ENCODE peak calls at places on chromosomes 6 and 20, in four cellular contexts. M, A, Z and L are unnamed samples.

GRCh38 chr6:150813993-150814359 is 51.5 kb upstream of the MTHFD1L start:
- DNase-seq in M (no peak), A (no peak), Z (no peak), L (no peak)

GRCh38 chr6:151763938-151764680 is 43.4 kb upstream of the ESR1 start:
- DNase-seq in M (peak), A (peak), Z (peak), L (peak)

GRCh38 chr6:143884161-143884560 is 19.9 kb downstream of the ZC2HC1B start:
- DNase-seq in M (no peak), A (no peak), Z (no peak), L (no peak)

GRCh38 chr6:22632561-22632960 is 63.2 kb downstream of the HDGFL1 start:
- DNase-seq in M (no peak), A (no peak), Z (no peak), L (no peak)

GRCh38 chr20:33689493-33689892 is 3.3 kb upstream of the E2F1 start:
- DNase-seq in M (no peak), A (no peak), Z (no peak), L (no peak)

GRCh38 chr6:21382821-21383455 is 210.6 kb upstream of the SOX4 start:
- DNase-seq in M (no peak), A (no peak), Z (no peak), L (no peak)

GRCh38 chr6:122996797-122997520 is 924 bp downstream of the CLVS2 start:
- DNase-seq in M (no peak), A (no peak), Z (no peak), L (peak)

GRCh38 chr6:87155920-87156600 is 695 bp downstream of the ZNF292 start:
- DNase-seq in M (peak), A (peak), Z (no peak), L (peak)

GRCh38 chr6:97630592-97630991 is 347.6 kb upstream of the MMS22L start:
- DNase-seq in M (no peak), A (no peak), Z (peak), L (no peak)

GRCh38 chr6:53728570-53729194 is 63.1 kb upstream of the KLHL31 start:
- DNase-seq in M (peak), A (peak), Z (no peak), L (peak)

GRCh38 chr20:21520702-21521595 is 7.1 kb upstream of the NKX2-2 start:
- DNase-seq in M (no peak), A (no peak), Z (no peak), L (no peak)

GRCh38 chr6:149614352-149614751 is 34.2 kb downstream of the KATNA1 start:
- DNase-seq in M (no peak), A (no peak), Z (peak), L (no peak)

GRCh38 chr20:25276533-25277050 is 28.7 kb downstream of the PYGB start:
- DNase-seq in M (no peak), A (no peak), Z (no peak), L (peak)

GRCh38 chr6:108337721-108338120 is 42.9 kb downstream of the AFG1L start:
- DNase-seq in M (no peak), A (no peak), Z (no peak), L (no peak)

GRCh38 chr6:117169781-117170281 is 95.5 kb upstream of the VGLL2 start:
- DNase-seq in M (no peak), A (no peak), Z (peak), L (no peak)

GRCh38 chr6:34196116-34196832 is 40.4 kb upstream of the HMGA1 start:
- DNase-seq in M (peak), A (peak), Z (no peak), L (peak)

GRCh38 chr6:158018851-158019361 is 37.2 kb downstream of the SYNJ2 start:
- DNase-seq in M (no peak), A (no peak), Z (no peak), L (peak)

GRCh38 chr20:42442728-42443127 is 747.0 kb downstream of the PTPRT start:
- DNase-seq in M (no peak), A (no peak), Z (no peak), L (no peak)

GRCh38 chr6:103000686-103001085 is 1607.2 kb downstream of the GRIK2 start:
- DNase-seq in M (no peak), A (no peak), Z (no peak), L (no peak)

GRCh38 chr6:125812394-125813231 is 21.9 kb downstream of the NCOA7 start:
- DNase-seq in M (no peak), A (no peak), Z (no peak), L (no peak)

GRCh38 chr20:25989196-25989595 is 292.5 kb upstream of the ZNF337 start:
- DNase-seq in M (no peak), A (no peak), Z (no peak), L (no peak)

GRCh38 chr20:46367967-46368901 is 38.2 kb downstream of the ELMO2 start:
- DNase-seq in M (no peak), A (no peak), Z (no peak), L (no peak)

GRCh38 chr6:107418118-107418517 is 41.2 kb downstream of the PDSS2 start:
- DNase-seq in M (no peak), A (no peak), Z (no peak), L (no peak)

GRCh38 chr6:154249499-154250298 is 106.9 kb downstream of the IPCEF1 start:
- DNase-seq in M (no peak), A (peak), Z (no peak), L (no peak)

GRCh38 chr6:30981942-30982772 is 1.4 kb upstream of the MUC21 start:
- DNase-seq in M (peak), A (no peak), Z (no peak), L (no peak)

GRCh38 chr20:41049451-41049850 is 20.8 kb downstream of the TOP1 start:
- DNase-seq in M (no peak), A (no peak), Z (no peak), L (no peak)

GRCh38 chr20:41050361-41051019 is 21.9 kb downstream of the TOP1 start:
- DNase-seq in M (no peak), A (no peak), Z (no peak), L (no peak)

GRCh38 chr20:41047279-41047974 is 18.8 kb downstream of the TOP1 start:
- DNase-seq in M (no peak), A (no peak), Z (no peak), L (no peak)

GRCh38 chr20:41047975-41048305 is 19.3 kb downstream of the TOP1 start:
- DNase-seq in M (no peak), A (peak), Z (no peak), L (no peak)

GRCh38 chr20:41048475-41049242 is 20.0 kb downstream of the TOP1 start:
- DNase-seq in M (no peak), A (peak), Z (no peak), L (no peak)
- H3K27ac ChIP-seq in M (peak), A (peak), Z (peak), L (no peak)

DNA sequence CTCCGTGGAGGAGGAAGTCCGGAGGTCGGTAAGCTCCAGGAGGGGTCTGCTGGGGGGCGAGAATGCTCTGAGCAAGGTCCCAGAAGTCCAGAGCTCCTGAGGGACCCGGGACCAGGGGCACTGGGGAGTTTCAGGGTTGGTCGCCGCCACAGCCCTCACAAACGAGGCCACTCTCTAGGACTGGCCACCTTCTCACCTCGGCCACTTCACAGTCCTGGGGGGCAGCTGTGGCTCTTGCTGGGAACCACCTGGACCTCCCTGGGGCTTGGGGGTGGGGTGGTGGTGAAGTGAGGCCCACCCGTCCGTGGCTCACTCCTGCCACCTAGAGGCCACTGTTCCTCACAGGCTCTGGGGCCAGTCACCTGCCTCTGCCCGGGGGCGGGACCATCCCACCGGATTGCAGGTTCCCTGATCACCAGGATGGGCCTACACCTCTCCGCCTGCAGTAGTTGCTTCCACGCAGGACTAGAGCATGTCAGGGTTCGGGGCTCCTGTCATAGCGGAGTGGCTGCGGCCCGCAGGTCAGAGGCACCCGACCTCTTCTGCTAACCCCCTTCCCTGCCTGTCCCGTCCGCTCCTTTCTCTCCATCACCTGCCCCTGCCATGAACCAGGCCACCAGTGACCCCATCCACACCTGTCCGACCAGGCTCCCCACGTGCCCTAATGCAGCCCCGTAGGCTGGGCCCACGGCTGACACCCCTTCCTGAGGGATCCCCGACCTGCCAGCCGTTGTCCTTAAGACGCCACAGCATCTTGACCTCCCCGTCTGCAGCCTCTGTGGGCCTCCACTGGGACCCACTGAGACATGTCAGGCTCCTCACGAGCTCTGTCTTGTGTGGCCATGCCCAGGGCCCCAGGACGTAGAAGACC is 5.1 kb upstream of the TCEA2 start:
- DNase-seq in M (peak), A (peak), Z (no peak), L (peak)
- H3K27ac ChIP-seq in M (no peak), A (peak), Z (no peak), L (no peak)

GRCh38 chr6:3722785-3723184 is 28.7 kb downstream of the PXDC1 start:
- DNase-seq in M (no peak), A (no peak), Z (no peak), L (no peak)

GRCh38 chr6:3723251-3723650 is 28.3 kb downstream of the PXDC1 start:
- DNase-seq in M (no peak), A (no peak), Z (no peak), L (no peak)

GRCh38 chr6:3723966-3724365 is 27.5 kb downstream of the PXDC1 start:
- DNase-seq in M (no peak), A (no peak), Z (no peak), L (no peak)

GRCh38 chr6:3725145-3726015 is 26.1 kb downstream of the PXDC1 start:
- DNase-seq in M (no peak), A (no peak), Z (no peak), L (no peak)

GRCh38 chr6:3724451-3725144 is 26.9 kb downstream of the PXDC1 start:
- DNase-seq in M (no peak), A (no peak), Z (no peak), L (no peak)
- H3K27ac ChIP-seq in M (no peak), A (no peak), Z (no peak), L (no peak)

DNA sequence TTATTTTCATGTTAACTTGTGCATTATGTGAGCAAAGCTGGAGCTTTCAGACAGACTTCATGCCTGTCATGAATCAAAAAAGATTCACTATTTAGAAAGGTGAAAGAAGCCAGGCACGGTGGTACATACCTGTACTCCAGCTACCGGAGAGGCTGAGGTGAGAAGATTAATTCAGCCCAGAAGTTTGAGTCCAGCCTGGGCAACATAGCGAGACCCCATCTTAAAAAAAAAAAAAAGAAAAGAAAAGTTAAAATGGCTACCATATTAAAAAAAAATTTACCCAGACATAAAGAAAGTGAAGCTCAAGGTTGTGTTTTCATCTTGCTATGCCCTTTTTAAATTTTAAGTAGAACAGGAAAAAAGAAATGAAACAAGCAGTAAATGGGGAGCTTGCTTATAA is 889 bp downstream of the CASS4 start:
- DNase-seq in M (no peak), A (no peak), Z (no peak), L (no peak)
- H3K27ac ChIP-seq in M (peak), A (peak), Z (no peak), L (peak)

GRCh38 chr20:49395659-49396058 is 86.8 kb downstream of the KCNB1 start:
- DNase-seq in M (no peak), A (no peak), Z (no peak), L (no peak)
- H3K27ac ChIP-seq in M (no peak), A (no peak), Z (no peak), L (peak)

GRCh38 chr20:433300-433975 is 25.3 kb downstream of the RBCK1 start:
- DNase-seq in M (no peak), A (no peak), Z (no peak), L (no peak)
- H3K27ac ChIP-seq in M (no peak), A (peak), Z (no peak), L (no peak)

GRCh38 chr6:89131599-89131998 is 13.7 kb upstream of the SRSF12 start:
- DNase-seq in M (no peak), A (no peak), Z (no peak), L (no peak)
- H3K27ac ChIP-seq in M (no peak), A (no peak), Z (no peak), L (no peak)

GRCh38 chr6:135985471-135985870 is 134.0 kb downstream of the PDE7B start:
- DNase-seq in M (no peak), A (no peak), Z (no peak), L (no peak)

GRCh38 chr6:135983093-135983492 is 131.6 kb downstream of the PDE7B start:
- DNase-seq in M (no peak), A (no peak), Z (no peak), L (no peak)

GRCh38 chr6:135987226-135987625 is 135.7 kb downstream of the PDE7B start:
- DNase-seq in M (no peak), A (no peak), Z (no peak), L (no peak)

DNA sequence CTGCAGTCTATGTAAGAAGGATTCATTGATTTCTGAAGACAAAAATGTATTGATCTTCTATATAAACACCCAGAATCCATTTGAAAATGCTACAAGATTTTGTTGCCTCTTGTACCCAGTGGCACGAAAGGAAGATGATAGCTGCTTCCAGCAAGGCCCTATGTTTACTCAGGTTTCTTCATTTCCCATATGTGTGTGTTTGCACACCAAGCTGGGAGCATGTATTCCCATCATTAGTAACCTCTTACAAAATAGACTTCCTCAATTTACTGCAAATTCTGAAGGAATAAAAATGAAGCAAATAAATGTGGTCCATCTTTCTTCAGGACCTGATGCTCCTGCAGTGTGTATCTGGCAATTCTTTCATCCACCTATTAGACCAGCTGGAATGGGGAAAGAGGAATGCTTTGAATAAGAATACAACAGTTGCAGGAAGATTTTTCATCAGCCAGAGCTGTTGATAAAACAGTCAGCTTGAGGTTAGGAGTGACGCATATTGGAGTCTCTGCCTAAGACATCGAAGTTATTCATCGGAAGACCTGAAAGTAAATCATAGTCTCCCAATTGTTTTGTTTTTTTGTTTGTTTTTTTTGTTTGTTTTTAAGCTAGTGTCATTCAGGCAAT is 132.3 kb downstream of the PDE7B start:
- DNase-seq in M (no peak), A (no peak), Z (no peak), L (no peak)
- H3K27ac ChIP-seq in M (no peak), A (no peak), Z (no peak), L (no peak)

GRCh38 chr20:2859330-2860121 is 13.8 kb upstream of the PTPRA start:
- DNase-seq in M (no peak), A (no peak), Z (no peak), L (no peak)

GRCh38 chr20:2858591-2858990 is 14.7 kb upstream of the PTPRA start:
- DNase-seq in M (no peak), A (no peak), Z (no peak), L (no peak)
- H3K27ac ChIP-seq in M (no peak), A (no peak), Z (no peak), L (no peak)

GRCh38 chr6:11413728-11414127 is 123.8 kb upstream of the TMEM170B start:
- DNase-seq in M (no peak), A (no peak), Z (no peak), L (no peak)

GRCh38 chr6:11414564-11414963 is 123.0 kb upstream of the TMEM170B start:
- DNase-seq in M (no peak), A (peak), Z (peak), L (no peak)

GRCh38 chr6:11418290-11418905 is 119.2 kb upstream of the TMEM170B start:
- DNase-seq in M (no peak), A (no peak), Z (no peak), L (no peak)

GRCh38 chr6:11419763-11420453 is 117.6 kb upstream of the TMEM170B start:
- DNase-seq in M (no peak), A (no peak), Z (no peak), L (no peak)

DNA sequence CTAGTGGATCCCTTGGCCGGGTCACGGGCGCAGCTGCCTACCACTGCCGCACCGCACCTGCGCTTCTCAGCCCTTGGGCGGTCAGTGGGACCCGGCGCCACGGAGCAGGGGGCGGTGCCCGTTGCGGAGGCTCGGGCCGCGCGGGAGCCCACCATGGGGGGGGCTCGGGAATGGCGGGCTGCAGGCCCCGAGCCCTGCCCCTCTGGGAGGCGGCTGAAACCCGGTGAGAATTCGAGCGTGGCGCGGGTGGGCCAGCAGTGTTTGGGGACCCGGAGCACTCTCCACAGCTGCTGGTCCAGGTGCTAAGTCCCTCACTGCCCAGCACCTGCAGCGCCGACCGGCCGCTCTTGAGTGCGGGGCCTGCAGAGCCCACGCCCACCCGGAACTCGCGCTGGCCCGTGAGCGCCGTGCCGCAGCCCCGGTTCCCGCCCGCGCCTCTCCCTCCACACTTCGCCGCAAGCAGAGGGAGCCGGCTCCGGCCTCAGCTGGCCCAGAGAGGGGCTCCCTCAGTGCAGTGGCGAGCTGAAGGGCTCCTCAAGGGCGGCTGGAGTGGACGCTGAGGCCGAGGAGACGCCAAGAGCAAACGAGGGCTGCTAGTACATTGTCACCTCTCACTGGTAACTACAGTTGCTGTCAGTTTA is 120.5 kb upstream of the TMEM170B start:
- DNase-seq in M (no peak), A (no peak), Z (no peak), L (no peak)
- H3K27ac ChIP-seq in M (no peak), A (no peak), Z (no peak), L (no peak)